ENCODE peak calls at places on chromosomes 11 and 22, in eight cellular contexts. Z is pancreas, D is GM12864, P is GM13977, A is GM13976, K is upper lobe of right lung, O is A549, J is uterus. F is an unnamed sample.

GRCh38 chr11:19719960-19720359 is 7.3 kb downstream of the NAV2 start:
- DNase-seq in P (no peak), K (no peak), O (no peak), J (no peak), A (no peak), Z (no peak), D (no peak), F (no peak)

GRCh38 chr11:127074151-127074761 is 73.7 kb upstream of the KIRREL3 start:
- DNase-seq in P (peak), J (no peak), A (peak), O (peak), Z (peak), K (no peak), D (peak), F (peak)

GRCh38 chr11:117743121-117743815 is 53.7 kb downstream of the DSCAML1 start:
- DNase-seq in Z (no peak), A (no peak), P (no peak), K (no peak), J (no peak), O (no peak), D (no peak), F (peak)

GRCh38 chr22:42432020-42432596 is at the start of gene NFAM1:
- DNase-seq in K (peak), P (no peak), J (no peak), A (no peak), Z (no peak), O (no peak), D (no peak), F (no peak)

GRCh38 chr22:29780781-29781676 is 13.9 kb downstream of the UQCR10 start:
- DNase-seq in K (no peak), O (no peak), D (no peak), P (no peak), Z (no peak), J (peak), A (no peak), F (no peak)

GRCh38 chr11:118606157-118606843 is 1.1 kb upstream of the PHLDB1 start:
- DNase-seq in P (no peak), Z (peak), O (no peak), A (no peak), D (no peak), J (no peak), K (no peak), F (no peak)

GRCh38 chr11:115653926-115654325 is 149.7 kb upstream of the CADM1 start:
- DNase-seq in J (no peak), O (no peak), A (no peak), P (no peak), Z (no peak), K (no peak), D (no peak), F (no peak)

GRCh38 chr11:94500181-94500580 is 6.4 kb downstream of the ANKRD49 start:
- DNase-seq in K (no peak), D (no peak), A (no peak), P (no peak), O (no peak), J (no peak), Z (no peak), F (no peak)

GRCh38 chr11:1576825-1577224 is 4.8 kb upstream of the DUSP8 start:
- DNase-seq in Z (no peak), P (no peak), J (no peak), D (no peak), K (no peak), O (no peak), A (no peak), F (no peak)

DNA sequence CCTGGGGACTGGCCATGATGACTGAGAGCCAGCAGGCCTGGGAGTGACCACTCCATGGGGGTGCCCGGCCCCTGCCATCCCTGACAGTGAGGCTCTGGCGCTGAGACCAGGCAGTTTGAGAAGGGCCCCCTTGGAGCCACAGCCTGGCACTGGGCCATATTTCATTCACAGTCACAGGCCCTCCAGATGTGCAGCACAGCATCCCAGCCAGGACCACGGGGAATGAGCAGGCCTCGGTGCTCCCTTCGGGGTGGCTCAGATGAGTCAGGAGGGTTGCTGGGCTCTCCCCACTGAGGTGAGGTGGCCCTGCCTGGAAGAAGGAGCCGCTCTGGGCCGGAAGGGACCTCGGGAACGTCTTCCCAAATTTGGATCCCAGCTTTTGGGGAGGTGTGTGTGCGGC is 53.0 kb downstream of the GRAMD4 start:
- DNase-seq in A (no peak), Z (no peak), O (no peak), K (no peak), D (no peak), J (no peak), P (no peak), F (peak)
- TF ChIP-seq CTCF in A (no peak), Z (no peak), O (no peak), K (no peak), D (no peak), J (no peak), P (no peak), F (no peak)

DNA sequence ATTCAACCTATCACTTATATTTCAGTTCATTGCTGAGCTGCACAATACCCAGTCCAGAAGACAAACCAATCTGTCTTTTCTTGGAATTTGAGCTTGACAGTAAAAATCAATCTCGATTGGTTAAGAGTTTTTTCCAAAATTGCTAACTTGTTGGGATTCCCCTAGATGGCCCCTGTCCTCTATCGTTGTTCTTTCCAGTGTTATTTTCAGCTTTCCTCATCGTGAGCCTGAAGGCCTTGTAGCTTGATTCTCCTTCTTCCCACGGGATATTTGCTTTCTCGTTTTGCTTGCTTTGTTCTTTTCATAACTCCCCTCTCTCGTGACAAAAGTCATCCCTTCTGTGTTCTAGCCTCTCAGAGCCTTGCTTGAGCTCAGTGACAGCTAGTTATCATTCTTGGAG is 3.1 kb downstream of the OR8B8 start:
- DNase-seq in A (no peak), Z (no peak), P (no peak), O (no peak), K (no peak), J (no peak), D (no peak), F (no peak)
- TF ChIP-seq CTCF in A (no peak), Z (no peak), P (no peak), O (no peak), K (no peak), J (no peak), D (no peak), F (no peak)

GRCh38 chr11:109422755-109423113 is 744 bp downstream of the C11orf87 start:
- DNase-seq in J (no peak), P (no peak), O (no peak), A (peak), D (no peak), K (no peak), Z (no peak), F (no peak)

GRCh38 chr11:109424893-109425292 is 2.9 kb downstream of the C11orf87 start:
- DNase-seq in A (peak), Z (peak), D (no peak), P (peak), K (peak), J (no peak), O (no peak), F (peak)

GRCh38 chr11:109423860-109424190 is 1.8 kb downstream of the C11orf87 start:
- DNase-seq in Z (no peak), A (no peak), P (no peak), O (no peak), K (no peak), D (no peak), J (no peak), F (no peak)

GRCh38 chr11:109423114-109423859 is 1.3 kb downstream of the C11orf87 start:
- DNase-seq in A (peak), Z (no peak), D (no peak), J (no peak), P (peak), K (peak), O (no peak), F (peak)

GRCh38 chr11:109421981-109422590 is at the start of gene C11orf87:
- DNase-seq in Z (no peak), P (no peak), A (peak), K (peak), D (no peak), J (no peak), O (no peak), F (no peak)
- TF ChIP-seq CTCF in Z (no peak), P (no peak), A (no peak), K (no peak), D (no peak), J (no peak), O (no peak), F (no peak)

GRCh38 chr11:43511959-43512358 is 153.2 kb downstream of the TTC17 start:
- DNase-seq in A (no peak), K (no peak), D (no peak), P (no peak), O (no peak), Z (no peak), J (no peak), F (no peak)

GRCh38 chr11:43518407-43519165 is 159.9 kb downstream of the TTC17 start:
- DNase-seq in K (no peak), O (no peak), A (peak), J (no peak), D (peak), P (peak), Z (no peak), F (peak)

GRCh38 chr11:43517518-43517917 is 158.8 kb downstream of the TTC17 start:
- DNase-seq in J (no peak), P (no peak), A (no peak), Z (no peak), D (no peak), K (no peak), O (no peak), F (peak)

GRCh38 chr11:43516316-43516820 is 157.6 kb downstream of the TTC17 start:
- DNase-seq in A (no peak), O (peak), P (no peak), J (no peak), Z (no peak), D (no peak), K (no peak), F (no peak)

DNA sequence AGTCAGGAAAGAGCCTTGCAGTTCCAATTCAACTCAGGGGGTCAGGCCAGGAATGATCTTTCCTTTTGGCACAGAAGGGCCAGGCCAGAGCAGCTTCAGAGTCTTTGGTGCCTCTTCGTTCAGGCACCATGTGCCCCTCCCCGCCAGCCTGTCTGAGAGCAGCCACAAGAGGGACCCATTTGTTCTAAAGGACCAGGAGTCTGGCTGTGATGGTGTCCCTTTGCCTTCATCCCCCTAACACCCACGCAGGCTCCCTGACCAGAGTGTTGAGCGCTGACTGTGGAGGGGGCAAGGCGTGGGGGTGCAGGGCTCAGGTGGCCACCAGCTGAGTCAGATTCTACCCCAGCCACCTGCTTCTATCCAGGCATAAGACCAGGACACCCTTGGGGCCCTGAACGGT is 156.4 kb downstream of the TTC17 start:
- DNase-seq in A (peak), K (no peak), O (peak), J (no peak), Z (no peak), P (peak), D (no peak), F (no peak)
- TF ChIP-seq CTCF in A (no peak), K (no peak), O (no peak), J (no peak), Z (no peak), P (peak), D (peak), F (no peak)

GRCh38 chr11:4826425-4826824 is 5.3 kb downstream of the OR51F2 start:
- DNase-seq in D (no peak), K (no peak), O (no peak), J (no peak), A (no peak), Z (no peak), P (no peak), F (no peak)
- TF ChIP-seq CTCF in D (peak), K (no peak), O (no peak), J (peak), A (no peak), Z (no peak), P (peak), F (no peak)